ENCODE peak calls at places on chromosomes 12 and 14, in six cellular contexts. One of them, this sample, is unnamed.

GRCh38 chr12:96047621-96048211 is 12.3 kb upstream of the LTA4H start:
- DNase-seq in stimulated activated CD4-positive, alpha-beta T cell treated with anti-CD3 and anti-CD28 coated beads, Interleukin-15, amount 100 ng/mL, for 1 hour: no peak
- DNase-seq in ELF-1: no peak
- DNase-seq in DMS 273 treated with DMSO at 0.1 percent for 48 hours: no peak
- DNase-seq in stimulated activated CD8-positive, alpha-beta memory T cell treated with anti-CD3 and anti-CD28 coated beads, Interleukin-2, amount 100 ng/mL, for 1 hour: no peak
- DNase-seq in fibroblast of lung: peak
- DNase-seq in this sample: no peak

GRCh38 chr12:23049180-23049579 is 424.2 kb downstream of the ETNK1 start:
- DNase-seq in stimulated activated CD4-positive, alpha-beta T cell treated with anti-CD3 and anti-CD28 coated beads, Interleukin-15, amount 100 ng/mL, for 1 hour: no peak
- DNase-seq in ELF-1: no peak
- DNase-seq in DMS 273 treated with DMSO at 0.1 percent for 48 hours: no peak
- DNase-seq in stimulated activated CD8-positive, alpha-beta memory T cell treated with anti-CD3 and anti-CD28 coated beads, Interleukin-2, amount 100 ng/mL, for 1 hour: no peak
- DNase-seq in fibroblast of lung: peak
- DNase-seq in this sample: no peak

GRCh38 chr12:19771858-19772257 is 332.6 kb downstream of the AEBP2 start:
- DNase-seq in stimulated activated CD4-positive, alpha-beta T cell treated with anti-CD3 and anti-CD28 coated beads, Interleukin-15, amount 100 ng/mL, for 1 hour: no peak
- DNase-seq in ELF-1: peak
- DNase-seq in DMS 273 treated with DMSO at 0.1 percent for 48 hours: no peak
- DNase-seq in stimulated activated CD8-positive, alpha-beta memory T cell treated with anti-CD3 and anti-CD28 coated beads, Interleukin-2, amount 100 ng/mL, for 1 hour: no peak
- DNase-seq in fibroblast of lung: peak
- DNase-seq in this sample: peak

GRCh38 chr12:106141003-106141402 is 2.2 kb upstream of the NUAK1 start:
- DNase-seq in stimulated activated CD4-positive, alpha-beta T cell treated with anti-CD3 and anti-CD28 coated beads, Interleukin-15, amount 100 ng/mL, for 1 hour: no peak
- DNase-seq in ELF-1: no peak
- DNase-seq in DMS 273 treated with DMSO at 0.1 percent for 48 hours: no peak
- DNase-seq in stimulated activated CD8-positive, alpha-beta memory T cell treated with anti-CD3 and anti-CD28 coated beads, Interleukin-2, amount 100 ng/mL, for 1 hour: no peak
- DNase-seq in fibroblast of lung: no peak
- DNase-seq in this sample: no peak

GRCh38 chr14:102840115-102840514 is 62.9 kb downstream of the TRAF3 start:
- DNase-seq in stimulated activated CD4-positive, alpha-beta T cell treated with anti-CD3 and anti-CD28 coated beads, Interleukin-15, amount 100 ng/mL, for 1 hour: no peak
- DNase-seq in ELF-1: no peak
- DNase-seq in DMS 273 treated with DMSO at 0.1 percent for 48 hours: no peak
- DNase-seq in stimulated activated CD8-positive, alpha-beta memory T cell treated with anti-CD3 and anti-CD28 coated beads, Interleukin-2, amount 100 ng/mL, for 1 hour: no peak
- DNase-seq in fibroblast of lung: no peak
- DNase-seq in this sample: no peak

GRCh38 chr14:57389646-57390036 is 745 bp upstream of the NAA30 start:
- DNase-seq in stimulated activated CD4-positive, alpha-beta T cell treated with anti-CD3 and anti-CD28 coated beads, Interleukin-15, amount 100 ng/mL, for 1 hour: no peak
- DNase-seq in ELF-1: peak
- DNase-seq in DMS 273 treated with DMSO at 0.1 percent for 48 hours: no peak
- DNase-seq in stimulated activated CD8-positive, alpha-beta memory T cell treated with anti-CD3 and anti-CD28 coated beads, Interleukin-2, amount 100 ng/mL, for 1 hour: no peak
- DNase-seq in fibroblast of lung: no peak
- DNase-seq in this sample: no peak

GRCh38 chr14:77212933-77213656 is 31.5 kb downstream of the TMEM63C start:
- DNase-seq in stimulated activated CD4-positive, alpha-beta T cell treated with anti-CD3 and anti-CD28 coated beads, Interleukin-15, amount 100 ng/mL, for 1 hour: no peak
- DNase-seq in ELF-1: peak
- DNase-seq in DMS 273 treated with DMSO at 0.1 percent for 48 hours: peak
- DNase-seq in stimulated activated CD8-positive, alpha-beta memory T cell treated with anti-CD3 and anti-CD28 coated beads, Interleukin-2, amount 100 ng/mL, for 1 hour: no peak
- DNase-seq in fibroblast of lung: peak
- DNase-seq in this sample: no peak

GRCh38 chr12:26370098-26370497 is 174.7 kb downstream of the SSPN start:
- DNase-seq in stimulated activated CD4-positive, alpha-beta T cell treated with anti-CD3 and anti-CD28 coated beads, Interleukin-15, amount 100 ng/mL, for 1 hour: no peak
- DNase-seq in ELF-1: no peak
- DNase-seq in DMS 273 treated with DMSO at 0.1 percent for 48 hours: no peak
- DNase-seq in stimulated activated CD8-positive, alpha-beta memory T cell treated with anti-CD3 and anti-CD28 coated beads, Interleukin-2, amount 100 ng/mL, for 1 hour: no peak
- DNase-seq in fibroblast of lung: no peak
- DNase-seq in this sample: no peak

GRCh38 chr14:91112172-91112571 is 1.7 kb upstream of the DGLUCY start:
- DNase-seq in stimulated activated CD4-positive, alpha-beta T cell treated with anti-CD3 and anti-CD28 coated beads, Interleukin-15, amount 100 ng/mL, for 1 hour: no peak
- DNase-seq in ELF-1: no peak
- DNase-seq in DMS 273 treated with DMSO at 0.1 percent for 48 hours: peak
- DNase-seq in stimulated activated CD8-positive, alpha-beta memory T cell treated with anti-CD3 and anti-CD28 coated beads, Interleukin-2, amount 100 ng/mL, for 1 hour: no peak
- DNase-seq in fibroblast of lung: no peak
- DNase-seq in this sample: no peak

GRCh38 chr14:54650331-54651017 is 83.5 kb downstream of the SAMD4A start:
- DNase-seq in stimulated activated CD4-positive, alpha-beta T cell treated with anti-CD3 and anti-CD28 coated beads, Interleukin-15, amount 100 ng/mL, for 1 hour: no peak
- DNase-seq in ELF-1: peak
- DNase-seq in DMS 273 treated with DMSO at 0.1 percent for 48 hours: no peak
- DNase-seq in stimulated activated CD8-positive, alpha-beta memory T cell treated with anti-CD3 and anti-CD28 coated beads, Interleukin-2, amount 100 ng/mL, for 1 hour: no peak
- DNase-seq in fibroblast of lung: peak
- DNase-seq in this sample: no peak

GRCh38 chr12:68189766-68190700 is 30.5 kb upstream of the IFNG start:
- DNase-seq in stimulated activated CD4-positive, alpha-beta T cell treated with anti-CD3 and anti-CD28 coated beads, Interleukin-15, amount 100 ng/mL, for 1 hour: no peak
- DNase-seq in ELF-1: no peak
- DNase-seq in DMS 273 treated with DMSO at 0.1 percent for 48 hours: no peak
- DNase-seq in stimulated activated CD8-positive, alpha-beta memory T cell treated with anti-CD3 and anti-CD28 coated beads, Interleukin-2, amount 100 ng/mL, for 1 hour: no peak
- DNase-seq in fibroblast of lung: peak
- DNase-seq in this sample: no peak

GRCh38 chr12:77940566-77940965 is 109.9 kb downstream of the NAV3 start:
- DNase-seq in stimulated activated CD4-positive, alpha-beta T cell treated with anti-CD3 and anti-CD28 coated beads, Interleukin-15, amount 100 ng/mL, for 1 hour: no peak
- DNase-seq in ELF-1: no peak
- DNase-seq in DMS 273 treated with DMSO at 0.1 percent for 48 hours: no peak
- DNase-seq in stimulated activated CD8-positive, alpha-beta memory T cell treated with anti-CD3 and anti-CD28 coated beads, Interleukin-2, amount 100 ng/mL, for 1 hour: no peak
- DNase-seq in fibroblast of lung: peak
- DNase-seq in this sample: no peak

GRCh38 chr12:12724421-12725085 is 7.4 kb downstream of the CDKN1B start:
- DNase-seq in stimulated activated CD4-positive, alpha-beta T cell treated with anti-CD3 and anti-CD28 coated beads, Interleukin-15, amount 100 ng/mL, for 1 hour: no peak
- DNase-seq in ELF-1: no peak
- DNase-seq in DMS 273 treated with DMSO at 0.1 percent for 48 hours: no peak
- DNase-seq in stimulated activated CD8-positive, alpha-beta memory T cell treated with anti-CD3 and anti-CD28 coated beads, Interleukin-2, amount 100 ng/mL, for 1 hour: no peak
- DNase-seq in fibroblast of lung: peak
- DNase-seq in this sample: no peak

GRCh38 chr12:103423061-103423473 is 72.7 kb downstream of the C12orf42 start:
- DNase-seq in stimulated activated CD4-positive, alpha-beta T cell treated with anti-CD3 and anti-CD28 coated beads, Interleukin-15, amount 100 ng/mL, for 1 hour: no peak
- DNase-seq in ELF-1: peak
- DNase-seq in DMS 273 treated with DMSO at 0.1 percent for 48 hours: peak
- DNase-seq in stimulated activated CD8-positive, alpha-beta memory T cell treated with anti-CD3 and anti-CD28 coated beads, Interleukin-2, amount 100 ng/mL, for 1 hour: no peak
- DNase-seq in fibroblast of lung: no peak
- DNase-seq in this sample: no peak

GRCh38 chr14:55071870-55072640 is 20.6 kb downstream of the MAPK1IP1L start:
- DNase-seq in stimulated activated CD4-positive, alpha-beta T cell treated with anti-CD3 and anti-CD28 coated beads, Interleukin-15, amount 100 ng/mL, for 1 hour: no peak
- DNase-seq in ELF-1: no peak
- DNase-seq in DMS 273 treated with DMSO at 0.1 percent for 48 hours: no peak
- DNase-seq in stimulated activated CD8-positive, alpha-beta memory T cell treated with anti-CD3 and anti-CD28 coated beads, Interleukin-2, amount 100 ng/mL, for 1 hour: no peak
- DNase-seq in fibroblast of lung: peak
- DNase-seq in this sample: peak

GRCh38 chr14:55361190-55361589 is 50.4 kb downstream of the ATG14 start:
- DNase-seq in stimulated activated CD4-positive, alpha-beta T cell treated with anti-CD3 and anti-CD28 coated beads, Interleukin-15, amount 100 ng/mL, for 1 hour: no peak
- DNase-seq in ELF-1: no peak
- DNase-seq in DMS 273 treated with DMSO at 0.1 percent for 48 hours: no peak
- DNase-seq in stimulated activated CD8-positive, alpha-beta memory T cell treated with anti-CD3 and anti-CD28 coated beads, Interleukin-2, amount 100 ng/mL, for 1 hour: no peak
- DNase-seq in fibroblast of lung: no peak
- DNase-seq in this sample: no peak

GRCh38 chr12:83161451-83161850 is 474.7 kb downstream of the TMTC2 start:
- DNase-seq in stimulated activated CD4-positive, alpha-beta T cell treated with anti-CD3 and anti-CD28 coated beads, Interleukin-15, amount 100 ng/mL, for 1 hour: no peak
- DNase-seq in ELF-1: no peak
- DNase-seq in DMS 273 treated with DMSO at 0.1 percent for 48 hours: no peak
- DNase-seq in stimulated activated CD8-positive, alpha-beta memory T cell treated with anti-CD3 and anti-CD28 coated beads, Interleukin-2, amount 100 ng/mL, for 1 hour: no peak
- DNase-seq in fibroblast of lung: peak
- DNase-seq in this sample: no peak

GRCh38 chr12:53755451-53756290 is 3.9 kb upstream of the CISTR start:
- DNase-seq in stimulated activated CD4-positive, alpha-beta T cell treated with anti-CD3 and anti-CD28 coated beads, Interleukin-15, amount 100 ng/mL, for 1 hour: no peak
- DNase-seq in ELF-1: no peak
- DNase-seq in DMS 273 treated with DMSO at 0.1 percent for 48 hours: no peak
- DNase-seq in stimulated activated CD8-positive, alpha-beta memory T cell treated with anti-CD3 and anti-CD28 coated beads, Interleukin-2, amount 100 ng/mL, for 1 hour: no peak
- DNase-seq in fibroblast of lung: no peak
- DNase-seq in this sample: no peak

GRCh38 chr12:104340177-104340576 is 36.6 kb downstream of the EID3 start:
- DNase-seq in stimulated activated CD4-positive, alpha-beta T cell treated with anti-CD3 and anti-CD28 coated beads, Interleukin-15, amount 100 ng/mL, for 1 hour: no peak
- DNase-seq in ELF-1: no peak
- DNase-seq in DMS 273 treated with DMSO at 0.1 percent for 48 hours: no peak
- DNase-seq in stimulated activated CD8-positive, alpha-beta memory T cell treated with anti-CD3 and anti-CD28 coated beads, Interleukin-2, amount 100 ng/mL, for 1 hour: no peak
- DNase-seq in fibroblast of lung: peak
- DNase-seq in this sample: no peak

GRCh38 chr14:92121207-92121669 is 268 bp downstream of the NDUFB1 start:
- DNase-seq in stimulated activated CD4-positive, alpha-beta T cell treated with anti-CD3 and anti-CD28 coated beads, Interleukin-15, amount 100 ng/mL, for 1 hour: no peak
- DNase-seq in ELF-1: peak
- DNase-seq in DMS 273 treated with DMSO at 0.1 percent for 48 hours: no peak
- DNase-seq in stimulated activated CD8-positive, alpha-beta memory T cell treated with anti-CD3 and anti-CD28 coated beads, Interleukin-2, amount 100 ng/mL, for 1 hour: no peak
- DNase-seq in fibroblast of lung: peak
- DNase-seq in this sample: no peak

GRCh38 chr12:60981473-60981872 is 1278.7 kb upstream of the USP15 start:
- DNase-seq in stimulated activated CD4-positive, alpha-beta T cell treated with anti-CD3 and anti-CD28 coated beads, Interleukin-15, amount 100 ng/mL, for 1 hour: no peak
- DNase-seq in ELF-1: no peak
- DNase-seq in DMS 273 treated with DMSO at 0.1 percent for 48 hours: no peak
- DNase-seq in stimulated activated CD8-positive, alpha-beta memory T cell treated with anti-CD3 and anti-CD28 coated beads, Interleukin-2, amount 100 ng/mL, for 1 hour: no peak
- DNase-seq in fibroblast of lung: no peak
- DNase-seq in this sample: no peak

GRCh38 chr12:47272412-47273190 is 192.8 kb upstream of the AMIGO2 start:
- DNase-seq in stimulated activated CD4-positive, alpha-beta T cell treated with anti-CD3 and anti-CD28 coated beads, Interleukin-15, amount 100 ng/mL, for 1 hour: no peak
- DNase-seq in ELF-1: no peak
- DNase-seq in DMS 273 treated with DMSO at 0.1 percent for 48 hours: no peak
- DNase-seq in stimulated activated CD8-positive, alpha-beta memory T cell treated with anti-CD3 and anti-CD28 coated beads, Interleukin-2, amount 100 ng/mL, for 1 hour: no peak
- DNase-seq in fibroblast of lung: no peak
- DNase-seq in this sample: no peak

GRCh38 chr12:104002686-104003085 is 37.0 kb downstream of the TDG start:
- DNase-seq in stimulated activated CD4-positive, alpha-beta T cell treated with anti-CD3 and anti-CD28 coated beads, Interleukin-15, amount 100 ng/mL, for 1 hour: no peak
- DNase-seq in ELF-1: no peak
- DNase-seq in DMS 273 treated with DMSO at 0.1 percent for 48 hours: no peak
- DNase-seq in stimulated activated CD8-positive, alpha-beta memory T cell treated with anti-CD3 and anti-CD28 coated beads, Interleukin-2, amount 100 ng/mL, for 1 hour: no peak
- DNase-seq in fibroblast of lung: no peak
- DNase-seq in this sample: no peak

GRCh38 chr14:92633724-92634123 is 114.7 kb downstream of the LGMN start:
- DNase-seq in stimulated activated CD4-positive, alpha-beta T cell treated with anti-CD3 and anti-CD28 coated beads, Interleukin-15, amount 100 ng/mL, for 1 hour: no peak
- DNase-seq in ELF-1: no peak
- DNase-seq in DMS 273 treated with DMSO at 0.1 percent for 48 hours: no peak
- DNase-seq in stimulated activated CD8-positive, alpha-beta memory T cell treated with anti-CD3 and anti-CD28 coated beads, Interleukin-2, amount 100 ng/mL, for 1 hour: no peak
- DNase-seq in fibroblast of lung: peak
- DNase-seq in this sample: no peak

GRCh38 chr14:20379743-20380142 is 33.6 kb downstream of the TEP1 start:
- DNase-seq in stimulated activated CD4-positive, alpha-beta T cell treated with anti-CD3 and anti-CD28 coated beads, Interleukin-15, amount 100 ng/mL, for 1 hour: no peak
- DNase-seq in ELF-1: no peak
- DNase-seq in DMS 273 treated with DMSO at 0.1 percent for 48 hours: no peak
- DNase-seq in stimulated activated CD8-positive, alpha-beta memory T cell treated with anti-CD3 and anti-CD28 coated beads, Interleukin-2, amount 100 ng/mL, for 1 hour: no peak
- DNase-seq in fibroblast of lung: no peak
- DNase-seq in this sample: no peak

GRCh38 chr14:100593751-100594624 is 6.8 kb upstream of the BEGAIN start:
- DNase-seq in stimulated activated CD4-positive, alpha-beta T cell treated with anti-CD3 and anti-CD28 coated beads, Interleukin-15, amount 100 ng/mL, for 1 hour: no peak
- DNase-seq in ELF-1: no peak
- DNase-seq in DMS 273 treated with DMSO at 0.1 percent for 48 hours: no peak
- DNase-seq in stimulated activated CD8-positive, alpha-beta memory T cell treated with anti-CD3 and anti-CD28 coated beads, Interleukin-2, amount 100 ng/mL, for 1 hour: no peak
- DNase-seq in fibroblast of lung: no peak
- DNase-seq in this sample: no peak

GRCh38 chr12:124833693-124834122 is 30.0 kb downstream of the SCARB1 start:
- DNase-seq in stimulated activated CD4-positive, alpha-beta T cell treated with anti-CD3 and anti-CD28 coated beads, Interleukin-15, amount 100 ng/mL, for 1 hour: no peak
- DNase-seq in ELF-1: peak
- DNase-seq in DMS 273 treated with DMSO at 0.1 percent for 48 hours: no peak
- DNase-seq in stimulated activated CD8-positive, alpha-beta memory T cell treated with anti-CD3 and anti-CD28 coated beads, Interleukin-2, amount 100 ng/mL, for 1 hour: no peak
- DNase-seq in fibroblast of lung: no peak
- DNase-seq in this sample: no peak

GRCh38 chr12:1803736-1804135 is 16.6 kb upstream of the LRTM2 start:
- DNase-seq in stimulated activated CD4-positive, alpha-beta T cell treated with anti-CD3 and anti-CD28 coated beads, Interleukin-15, amount 100 ng/mL, for 1 hour: no peak
- DNase-seq in ELF-1: no peak
- DNase-seq in DMS 273 treated with DMSO at 0.1 percent for 48 hours: no peak
- DNase-seq in stimulated activated CD8-positive, alpha-beta memory T cell treated with anti-CD3 and anti-CD28 coated beads, Interleukin-2, amount 100 ng/mL, for 1 hour: no peak
- DNase-seq in fibroblast of lung: no peak
- DNase-seq in this sample: no peak

GRCh38 chr14:104359969-104360442 is 219.6 kb upstream of the C14orf180 start:
- DNase-seq in stimulated activated CD4-positive, alpha-beta T cell treated with anti-CD3 and anti-CD28 coated beads, Interleukin-15, amount 100 ng/mL, for 1 hour: no peak
- DNase-seq in ELF-1: no peak
- DNase-seq in DMS 273 treated with DMSO at 0.1 percent for 48 hours: no peak
- DNase-seq in stimulated activated CD8-positive, alpha-beta memory T cell treated with anti-CD3 and anti-CD28 coated beads, Interleukin-2, amount 100 ng/mL, for 1 hour: no peak
- DNase-seq in fibroblast of lung: no peak
- DNase-seq in this sample: no peak